ENCODE peak calls at places on chromosomes 3 and 15, in six cellular contexts. S, O, M, N, D and U are unnamed samples. For H3K36me3, the result is how much of the 10 kb centered on the place peaks cover.

GRCh38 chr15:73225358-73226015 is 143.3 kb downstream of the HCN4 start:
- DNase-seq in M (no peak), N (no peak), S (no peak), D (no peak), O (peak), U (no peak)

GRCh38 chr3:162984752-162985151 is 1488.1 kb downstream of the OTOL1 start:
- DNase-seq in N (no peak), S (no peak), O (no peak), D (peak), M (no peak), U (no peak)

GRCh38 chr3:156471431-156471830 is 83.5 kb downstream of the SSR3 start:
- DNase-seq in N (no peak), M (peak), D (no peak), O (no peak), S (no peak), U (peak)

GRCh38 chr3:29409409-29409808 is 128.5 kb downstream of the RBMS3 start:
- DNase-seq in N (no peak), D (peak), S (no peak), O (no peak), M (no peak), U (peak)

GRCh38 chr15:74603789-74604705 is 11.6 kb upstream of the CLK3 start:
- DNase-seq in O (no peak), M (no peak), S (no peak), N (no peak), D (no peak), U (no peak)

GRCh38 chr3:138944842-138945645 is 1.9 kb downstream of the FOXL2 start:
- DNase-seq in N (no peak), O (peak), M (no peak), D (no peak), S (no peak), U (no peak)

GRCh38 chr15:66400351-66400774 is 13.7 kb downstream of the MAP2K1 start:
- DNase-seq in D (peak), S (no peak), O (no peak), N (no peak), M (no peak), U (peak)

GRCh38 chr3:102133376-102133775 is 284.1 kb downstream of the NFKBIZ start:
- DNase-seq in M (no peak), N (no peak), D (no peak), O (no peak), S (no peak), U (no peak)

GRCh38 chr15:67750371-67750770 is 74.9 kb upstream of the SKOR1 start:
- DNase-seq in D (no peak), O (no peak), M (no peak), N (no peak), S (no peak), U (no peak)

GRCh38 chr15:55494927-55495326 is 13.1 kb downstream of the DNAAF4 start:
- DNase-seq in O (no peak), M (no peak), S (no peak), D (no peak), N (no peak), U (no peak)

GRCh38 chr3:38957296-38957695 is 94.4 kb downstream of the SCN11A start:
- DNase-seq in D (no peak), O (no peak), N (no peak), S (no peak), M (no peak), U (no peak)

GRCh38 chr3:12198301-12198700 is 39.6 kb upstream of the TIMP4 start:
- DNase-seq in N (no peak), O (no peak), D (peak), M (no peak), S (no peak), U (peak)

GRCh38 chr15:90174140-90174891 is 26.8 kb upstream of the SEMA4B start:
- DNase-seq in D (no peak), S (peak), O (peak), N (peak), M (peak), U (no peak)

GRCh38 chr3:45186871-45187270 is 39.2 kb downstream of the TMEM158 start:
- DNase-seq in M (no peak), N (no peak), D (no peak), S (no peak), O (no peak), U (no peak)

GRCh38 chr3:170233532-170233931 is 11.3 kb downstream of the PRKCI start:
- DNase-seq in N (no peak), D (peak), S (no peak), M (no peak), O (peak), U (peak)

GRCh38 chr3:52609316-52609815 is 73.0 kb downstream of the UQCC5 start:
- DNase-seq in D (no peak), S (no peak), M (no peak), N (no peak), O (no peak), U (no peak)

GRCh38 chr3:46089237-46090011 is 62.1 kb upstream of the XCR1 start:
- DNase-seq in D (peak), O (peak), M (peak), S (peak), N (peak), U (peak)

GRCh38 chr3:4394048-4394447 is 73.0 kb downstream of the SUMF1 start:
- DNase-seq in S (no peak), M (no peak), D (peak), N (no peak), O (no peak), U (peak)

GRCh38 chr3:116667324-116667723 is 42.3 kb upstream of the TUSC7 start:
- DNase-seq in N (no peak), O (no peak), S (no peak), M (no peak), D (no peak), U (peak)

GRCh38 chr15:36502509-36502908 is 76.9 kb upstream of the CDIN1 start:
- DNase-seq in O (no peak), N (no peak), S (no peak), M (no peak), D (no peak), U (no peak)

GRCh38 chr15:66951976-66952375 is 113.4 kb upstream of the SMAD3 start:
- DNase-seq in N (no peak), D (no peak), O (no peak), S (no peak), M (no peak), U (peak)

GRCh38 chr3:38036906-38037305 is 2.1 kb upstream of the DLEC1 start:
- DNase-seq in N (no peak), M (no peak), O (no peak), S (no peak), D (no peak), U (no peak)

GRCh38 chr3:15676259-15676658 is 74.7 kb downstream of the BTD start:
- DNase-seq in N (no peak), S (no peak), D (no peak), M (no peak), O (no peak), U (no peak)

GRCh38 chr3:9168230-9168629 is 81.2 kb downstream of the SRGAP3 start:
- DNase-seq in M (no peak), D (no peak), N (no peak), O (peak), S (no peak), U (no peak)

GRCh38 chr3:133448478-133449122 is 48.7 kb downstream of the BFSP2 start:
- DNase-seq in S (no peak), N (no peak), D (no peak), O (no peak), M (no peak), U (no peak)

GRCh38 chr3:19543212-19543841 is 390.7 kb downstream of the EFHB start:
- DNase-seq in S (no peak), N (no peak), M (peak), D (no peak), O (peak), U (no peak)
- TF ChIP-seq CTCF in S (no peak), N (peak), M (no peak), D (peak), O (peak), U (no peak)

DNA sequence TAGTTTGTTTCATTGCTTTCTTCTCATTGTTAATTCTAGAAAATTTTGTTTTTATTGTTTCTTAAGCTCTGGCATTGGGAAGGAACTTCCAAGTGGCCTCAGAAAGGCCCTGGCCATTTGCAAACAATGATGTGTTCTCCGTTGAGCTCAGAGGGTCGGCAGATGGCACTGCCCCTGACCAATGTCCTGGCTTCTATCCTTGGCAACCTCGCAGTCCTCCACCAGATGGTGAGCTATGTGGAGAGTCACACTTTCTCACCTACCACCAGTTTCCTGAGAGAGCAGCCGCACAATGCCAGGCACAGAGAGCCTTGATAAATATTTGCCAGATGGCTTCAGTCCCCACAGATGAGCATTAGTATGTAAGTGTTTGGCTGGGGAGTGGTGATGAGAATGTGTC is 343.7 kb downstream of the EPHB1 start:
- DNase-seq in O (no peak), M (no peak), N (no peak), S (no peak), D (no peak), U (no peak)
- H3K36me3 ChIP-seq in O (under half), M (under half), N (under half), S (under half), D (under half), U (under half)

DNA sequence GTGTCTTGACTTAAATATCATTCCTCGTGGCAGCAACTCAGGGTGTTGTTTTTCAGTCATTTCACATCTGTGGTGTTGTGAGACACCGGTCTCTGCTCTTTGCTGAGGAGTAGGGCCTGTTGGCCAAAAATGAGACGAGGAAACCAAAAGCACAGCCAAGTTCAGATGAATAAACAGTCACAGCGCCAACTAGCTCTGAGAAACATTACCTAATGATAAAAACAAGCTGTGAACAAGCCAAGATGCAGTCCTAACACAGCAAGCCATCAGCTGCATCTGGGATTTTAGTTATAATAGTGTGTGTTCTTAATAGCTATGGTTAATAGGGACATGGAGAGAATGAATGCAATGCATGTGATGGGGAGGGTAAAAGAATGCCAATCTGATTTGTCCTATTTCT is 843.4 kb upstream of the DPPA4 start:
- DNase-seq in M (no peak), S (no peak), O (no peak), N (peak), D (peak), U (no peak)
- TF ChIP-seq CTCF in M (no peak), S (no peak), O (no peak), N (no peak), D (no peak), U (no peak)

DNA sequence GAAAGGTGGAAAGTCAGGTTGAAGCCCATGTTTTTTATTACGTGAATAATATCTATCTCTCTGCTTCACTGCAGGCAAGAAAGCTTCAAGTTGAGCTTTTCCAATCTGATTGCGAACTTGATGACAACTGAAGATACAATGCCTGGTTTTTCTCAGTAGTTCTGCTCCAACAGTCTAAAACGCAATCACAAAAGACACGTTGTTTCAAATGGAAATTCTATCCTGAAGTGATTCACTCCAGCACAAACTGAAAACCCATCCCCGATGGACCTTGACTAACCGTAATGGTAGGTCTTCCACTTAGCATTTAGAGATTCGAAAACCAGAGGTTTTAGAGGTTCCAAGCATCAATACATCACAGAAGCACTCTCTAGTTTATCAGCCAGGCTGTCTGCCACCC is 10.6 kb downstream of the B4GALT4 start:
- DNase-seq in O (no peak), D (no peak), N (no peak), S (no peak), M (no peak), U (no peak)
- H3K36me3 ChIP-seq in O (under half), D (under half), N (half or more), S (half or more), M (under half), U (under half)

DNA sequence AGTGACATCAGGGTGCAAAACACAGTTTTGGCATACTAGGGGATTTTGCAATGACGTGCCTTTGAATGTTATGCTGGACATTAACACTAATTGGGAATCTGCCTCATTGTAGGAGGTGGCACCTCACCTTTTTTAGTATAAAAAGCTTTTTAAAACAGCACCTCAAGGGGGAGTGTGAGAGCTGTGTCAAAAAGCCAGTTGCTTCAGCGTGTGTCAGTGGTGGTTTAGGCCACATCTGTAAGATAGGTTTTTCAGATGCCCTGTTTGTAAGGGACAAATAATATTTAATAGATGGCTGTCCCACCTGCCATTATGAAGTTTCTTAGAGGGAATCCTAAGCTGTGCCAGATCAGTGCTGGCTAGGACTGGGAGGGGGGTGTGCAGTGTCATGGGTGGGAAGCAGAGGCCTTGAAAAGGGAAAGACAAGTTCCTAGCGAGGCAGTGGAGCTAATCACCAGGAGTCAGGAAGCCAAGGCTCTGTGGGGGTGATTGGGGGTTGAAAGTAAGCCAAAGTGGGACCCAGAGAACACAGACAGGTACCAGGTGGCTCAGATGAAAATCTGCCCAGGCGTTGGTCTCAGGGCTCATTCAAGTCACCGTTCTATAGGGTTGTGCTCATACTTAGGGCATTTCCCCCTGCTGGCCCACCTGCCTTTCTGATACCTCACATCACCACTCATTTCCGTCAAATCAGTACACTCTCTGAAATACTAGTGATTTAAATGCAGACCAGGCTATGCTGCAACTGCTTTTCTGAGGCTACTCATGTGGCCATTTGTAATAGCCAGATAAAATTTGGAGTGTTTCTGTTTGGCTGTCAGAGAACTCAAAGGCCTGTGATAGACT is 120.5 kb downstream of the BBX start:
- DNase-seq in O (no peak), D (no peak), S (no peak), M (no peak), N (no peak), U (no peak)
- TF ChIP-seq CTCF in O (peak), D (peak), S (no peak), M (no peak), N (no peak), U (peak)

DNA sequence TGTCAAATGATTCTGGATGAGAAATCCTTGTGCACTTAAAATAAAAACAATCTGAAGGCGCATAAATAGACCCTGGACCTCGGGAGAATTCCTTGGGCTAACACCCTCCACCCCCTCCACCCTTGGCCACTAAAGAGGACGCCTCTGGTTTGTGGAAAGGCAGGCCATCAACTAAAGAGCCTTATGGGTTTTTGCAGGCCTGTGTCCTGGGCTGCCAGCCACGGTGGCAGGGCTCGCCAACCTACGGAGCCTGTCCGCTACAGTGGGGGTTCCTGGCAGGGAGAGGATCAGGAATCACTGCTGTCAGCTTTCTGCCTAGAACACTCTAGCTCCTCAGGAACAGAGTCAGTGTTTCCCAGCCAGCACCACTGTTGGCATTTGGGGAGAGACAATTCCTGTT is 20.3 kb downstream of the TLE3 start:
- DNase-seq in M (no peak), N (peak), O (no peak), D (no peak), S (no peak), U (no peak)
- H3K36me3 ChIP-seq in M (under half), N (half or more), O (under half), D (half or more), S (half or more), U (under half)

GRCh38 chr3:58214484-58215316 is 3.9 kb upstream of the DNASE1L3 start:
- DNase-seq in N (no peak), S (peak), M (no peak), O (peak), D (peak), U (no peak)
- TF ChIP-seq CTCF in N (no peak), S (no peak), M (no peak), O (no peak), D (no peak), U (no peak)

DNA sequence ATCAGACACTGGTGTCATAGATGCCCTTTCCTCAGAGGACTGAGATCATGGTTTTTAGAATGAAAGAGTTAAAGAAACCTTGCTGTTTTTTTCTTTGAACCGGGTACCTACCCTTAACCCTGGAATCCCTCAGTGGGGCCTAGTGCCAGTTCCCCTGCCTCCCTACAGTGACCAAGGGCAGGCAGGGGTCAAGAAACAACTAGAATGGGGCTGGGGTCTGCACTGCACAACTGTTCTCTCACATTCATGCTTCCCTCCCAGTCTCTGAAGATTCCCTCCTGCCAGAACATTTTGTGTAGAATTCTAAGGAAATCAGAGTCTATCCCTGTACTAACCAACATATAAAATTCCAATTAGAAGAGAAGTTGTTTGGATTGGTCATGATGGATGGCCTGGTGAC is 47.9 kb downstream of the TGFBR2 start:
- DNase-seq in M (no peak), N (no peak), D (no peak), O (no peak), S (no peak), U (no peak)
- H3K36me3 ChIP-seq in M (under half), N (half or more), D (under half), O (under half), S (half or more), U (half or more)